ENCODE peak calls at places on chromosomes 12 and 14, in nine cellular contexts. K, N, S, B, X, G, T, R and W are unnamed samples.

GRCh38 chr14:88421286-88421685 is 35.8 kb downstream of the SPATA7 start:
- DNase-seq in K (no peak), N (no peak), S (no peak), B (no peak), X (no peak), G (no peak), T (peak; percentile 10), R (no peak), W (no peak)

GRCh38 chr14:33165926-33166289 is 227.2 kb downstream of the NPAS3 start:
- DNase-seq in K (no peak), N (no peak), S (no peak), B (no peak), X (no peak), G (no peak), T (no peak), R (no peak), W (no peak)

GRCh38 chr14:30138517-30138916 is 210.9 kb upstream of the PRKD1 start:
- DNase-seq in K (no peak), N (no peak), S (no peak), B (no peak), X (no peak), G (no peak), T (no peak), R (no peak), W (no peak)

GRCh38 chr12:72574138-72574537 is 302.0 kb downstream of the TRHDE start:
- DNase-seq in K (no peak), N (no peak), S (no peak), B (no peak), X (no peak), G (no peak), T (no peak), R (no peak), W (no peak)

GRCh38 chr14:86022031-86022629 is 492.2 kb downstream of the FLRT2 start:
- DNase-seq in K (no peak), N (no peak), S (no peak), B (no peak), X (no peak), G (no peak), T (peak; percentile 16), R (no peak), W (no peak)

GRCh38 chr12:14953752-14954151 is 7.6 kb downstream of the ARHGDIB start:
- DNase-seq in K (no peak), N (no peak), S (no peak), B (no peak), X (no peak), G (no peak), T (no peak), R (no peak), W (no peak)

GRCh38 chr12:30026621-30027234 is 243.0 kb upstream of the TMTC1 start:
- DNase-seq in K (no peak), N (no peak), S (no peak), B (peak; percentile 70), X (no peak), G (no peak), T (peak; percentile 44), R (no peak), W (peak; percentile 3)

GRCh38 chr12:29517265-29517664 is 19.8 kb upstream of the OVCH1 start:
- DNase-seq in K (no peak), N (no peak), S (no peak), B (no peak), X (no peak), G (peak; percentile 44), T (no peak), R (no peak), W (no peak)

GRCh38 chr12:84960918-84961317 is 48.3 kb upstream of the SLC6A15 start:
- DNase-seq in K (no peak), N (no peak), S (no peak), B (no peak), X (no peak), G (no peak), T (no peak), R (no peak), W (no peak)

GRCh38 chr14:57575482-57575881 is 81.8 kb upstream of the CCDC198 start:
- DNase-seq in K (no peak), N (no peak), S (no peak), B (no peak), X (no peak), G (no peak), T (no peak), R (no peak), W (no peak)

GRCh38 chr12:109510196-109510595 is 32.8 kb downstream of the UBE3B start:
- DNase-seq in K (no peak), N (no peak), S (no peak), B (no peak), X (no peak), G (no peak), T (no peak), R (no peak), W (no peak)

GRCh38 chr12:674272-674781 is 11.1 kb upstream of the NINJ2 start:
- DNase-seq in K (peak; percentile 73), N (no peak), S (peak; percentile 38), B (peak; percentile 6), X (no peak), G (no peak), T (no peak), R (peak; percentile 57), W (peak; percentile 24)

GRCh38 chr12:63068857-63069442 is 82.1 kb downstream of the AVPR1A start:
- DNase-seq in K (no peak), N (no peak), S (no peak), B (peak; percentile 72), X (no peak), G (peak; percentile 42), T (peak; percentile 68), R (no peak), W (peak; percentile 60)

GRCh38 chr14:101130861-101131260 is 227.3 kb upstream of the RTL1 start:
- DNase-seq in K (no peak), N (no peak), S (no peak), B (no peak), X (no peak), G (no peak), T (no peak), R (no peak), W (no peak)

GRCh38 chr12:70157099-70157498 is 86.1 kb upstream of the CNOT2 start:
- DNase-seq in K (no peak), N (no peak), S (no peak), B (no peak), X (no peak), G (no peak), T (no peak), R (no peak), W (no peak)

GRCh38 chr12:22539055-22539454 is 5.3 kb downstream of the C2CD5 start:
- DNase-seq in K (no peak), N (no peak), S (no peak), B (no peak), X (no peak), G (no peak), T (no peak), R (no peak), W (no peak)

GRCh38 chr14:23545740-23546411 is 5.7 kb downstream of the ZFHX2 start:
- DNase-seq in K (no peak), N (no peak), S (no peak), B (no peak), X (no peak), G (no peak), T (no peak), R (no peak), W (no peak)